ENCODE peak calls at places on chromosomes 7 and 10, in seven cellular contexts. Y, F, U, M, D, S and G are unnamed samples.

GRCh38 chr7:47968852-47969774 is 10.3 kb downstream of the HUS1 start:
- DNase-seq in Y (peak; percentile 50), F (peak; percentile 44), U (no peak), M (peak; percentile 63), D (peak; percentile 16), S (peak; percentile 88), G (peak; percentile 78)

GRCh38 chr7:98107313-98107691 is 640 bp downstream of the LMTK2 start:
- DNase-seq in Y (no peak), F (peak; percentile 11), U (no peak), M (peak; percentile 60), D (peak; percentile 41), S (no peak), G (peak; percentile 34)

GRCh38 chr7:156703209-156703608 is 62.6 kb downstream of the RNF32 start:
- DNase-seq in Y (no peak), F (no peak), U (peak; percentile 17), M (no peak), D (no peak), S (no peak), G (no peak)

GRCh38 chr10:361203-362135 is 226.2 kb downstream of the ZMYND11 start:
- DNase-seq in Y (no peak), F (no peak), U (no peak), M (no peak), D (no peak), S (no peak), G (peak; percentile 2)

GRCh38 chr7:169165-169853 is 23.1 kb upstream of the FAM20C start:
- DNase-seq in Y (no peak), F (no peak), U (no peak), M (no peak), D (no peak), S (no peak), G (no peak)

GRCh38 chr10:67657775-67658174 is 38.2 kb downstream of the CTNNA3 start:
- DNase-seq in Y (no peak), F (no peak), U (no peak), M (no peak), D (no peak), S (no peak), G (peak; percentile 40)

GRCh38 chr10:29157321-29157720 is 131.5 kb upstream of the LYZL1 start:
- DNase-seq in Y (no peak), F (no peak), U (no peak), M (no peak), D (no peak), S (no peak), G (no peak)

GRCh38 chr7:7620644-7621210 is 19.8 kb upstream of the UMAD1 start:
- DNase-seq in Y (no peak), F (no peak), U (no peak), M (no peak), D (no peak), S (no peak), G (no peak)

GRCh38 chr7:25409897-25410635 is 181.8 kb upstream of the NPVF start:
- DNase-seq in Y (no peak), F (no peak), U (no peak), M (no peak), D (no peak), S (no peak), G (no peak)

GRCh38 chr7:23349484-23350157 is 50.5 kb downstream of the MALSU1 start:
- DNase-seq in Y (no peak), F (peak; percentile 79), U (no peak), M (no peak), D (no peak), S (peak; percentile 44), G (peak; percentile 66)

GRCh38 chr10:34504534-34504933 is 310.6 kb downstream of the PARD3 start:
- DNase-seq in Y (no peak), F (peak; percentile 86), U (no peak), M (no peak), D (no peak), S (no peak), G (peak; percentile 44)

GRCh38 chr7:112510032-112510742 is 29.4 kb downstream of the LSMEM1 start:
- DNase-seq in Y (no peak), F (peak; percentile 58), U (no peak), M (no peak), D (no peak), S (no peak), G (no peak)

GRCh38 chr7:25665903-25666670 is 437.8 kb upstream of the NPVF start:
- DNase-seq in Y (no peak), F (no peak), U (no peak), M (no peak), D (no peak), S (no peak), G (no peak)

GRCh38 chr10:88830643-88831277 is 20.9 kb downstream of the ANKRD22 start:
- DNase-seq in Y (no peak), F (no peak), U (no peak), M (no peak), D (no peak), S (no peak), G (no peak)

GRCh38 chr7:32390210-32390609 is 100.0 kb downstream of the LSM5 start:
- DNase-seq in Y (no peak), F (no peak), U (no peak), M (no peak), D (no peak), S (no peak), G (no peak)

GRCh38 chr7:113086431-113086888 is at the start of gene GPR85:
- DNase-seq in Y (peak; percentile 17), F (peak; percentile 59), U (peak; percentile 9), M (peak; percentile 73), D (no peak), S (peak; percentile 70), G (peak; percentile 91)

GRCh38 chr7:80662252-80662651 is 23.8 kb downstream of the CD36 start:
- DNase-seq in Y (no peak), F (no peak), U (no peak), M (no peak), D (no peak), S (no peak), G (no peak)

GRCh38 chr10:91164520-91165065 is 55.9 kb upstream of the PCGF5 start:
- DNase-seq in Y (no peak), F (peak; percentile 41), U (no peak), M (no peak), D (no peak), S (no peak), G (no peak)

GRCh38 chr7:2542011-2542923 is 13.1 kb downstream of the BRAT1 start:
- DNase-seq in Y (peak; percentile 16), F (no peak), U (no peak), M (no peak), D (no peak), S (no peak), G (no peak)

GRCh38 chr10:25666276-25666675 is 267.8 kb upstream of the MYO3A start:
- DNase-seq in Y (no peak), F (no peak), U (no peak), M (no peak), D (no peak), S (no peak), G (peak; percentile 82)

GRCh38 chr10:35690534-35690933 is 48.4 kb upstream of the FZD8 start:
- DNase-seq in Y (no peak), F (peak; percentile 3), U (no peak), M (no peak), D (no peak), S (no peak), G (no peak)

DNA sequence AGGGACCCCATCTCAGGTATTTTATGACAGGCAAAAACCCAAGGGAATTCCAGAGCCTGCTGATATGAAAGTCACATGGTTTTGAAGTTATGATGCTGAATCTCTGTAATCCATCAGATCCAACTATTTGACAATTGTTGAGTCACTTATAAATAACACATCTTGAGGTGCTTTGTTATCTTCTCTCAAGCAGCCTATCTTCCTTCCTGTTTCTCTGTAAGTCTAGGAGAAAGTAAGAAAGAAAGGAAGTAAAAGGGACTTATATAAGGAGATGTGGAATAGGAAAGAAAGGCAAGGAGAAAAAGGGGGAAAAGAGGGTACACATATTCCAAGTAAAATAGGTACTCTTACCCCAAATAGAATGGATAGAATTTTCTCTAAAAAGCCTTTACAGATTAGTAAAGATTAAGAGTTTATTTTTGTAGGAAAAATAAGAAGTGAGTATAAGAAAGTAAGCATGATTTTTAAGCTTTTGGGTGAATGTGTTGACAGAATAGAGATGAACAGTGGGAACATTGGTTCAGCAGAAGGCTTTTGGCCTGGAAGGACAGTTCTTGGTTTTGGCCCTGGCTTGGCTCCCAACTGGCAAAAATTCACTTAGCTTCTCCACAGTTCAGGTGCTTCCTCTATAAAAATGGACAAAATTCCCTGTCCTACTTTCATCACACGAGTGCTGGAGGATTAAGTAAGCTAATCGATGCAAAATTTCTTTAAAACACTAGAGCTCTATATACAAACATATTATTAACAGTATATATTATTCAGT is 39.6 kb upstream of the ANK3 start:
- DNase-seq in Y (peak; percentile 21), F (no peak), U (no peak), M (no peak), D (no peak), S (no peak), G (peak; percentile 34)
- H3K4me3 ChIP-seq in Y (no peak overlapping the region), F (no peak overlapping the region), U (no peak overlapping the region), M (no peak overlapping the region), D (no peak overlapping the region), S (no peak overlapping the region), G (no peak overlapping the region)

GRCh38 chr7:155531686-155532085 is 14.7 kb downstream of the CNPY1 start:
- DNase-seq in Y (no peak), F (peak; percentile 22), U (no peak), M (no peak), D (no peak), S (no peak), G (no peak)
- H3K27me3 ChIP-seq in Y (no peaks in the 10 kb centered on the region), F (peaks cover 17% of the 10 kb centered on the region), U (peaks cover 66% of the 10 kb centered on the region), M (peaks cover 95% of the 10 kb centered on the region), D (peaks cover 24% of the 10 kb centered on the region), S (peaks cover 63% of the 10 kb centered on the region), G (peaks cover 98% of the 10 kb centered on the region)

GRCh38 chr10:50917486-50917885 is 32.1 kb upstream of the A1CF start:
- DNase-seq in Y (no peak), F (peak; percentile 73), U (no peak), M (no peak), D (no peak), S (no peak), G (peak; percentile 69)

GRCh38 chr10:50918529-50918928 is 33.1 kb upstream of the A1CF start:
- DNase-seq in Y (no peak), F (no peak), U (no peak), M (no peak), D (no peak), S (no peak), G (no peak)

GRCh38 chr10:50919010-50919409 is 33.6 kb upstream of the A1CF start:
- DNase-seq in Y (no peak), F (peak; percentile 85), U (no peak), M (no peak), D (no peak), S (no peak), G (peak; percentile 8)
- H3K4me3 ChIP-seq in Y (no peak overlapping the region), F (no peak overlapping the region), U (no peak overlapping the region), M (no peak overlapping the region), D (no peak overlapping the region), S (no peak overlapping the region), G (no peak overlapping the region)

GRCh38 chr7:1385809-1386622 is 73.3 kb downstream of the MICALL2 start:
- DNase-seq in Y (no peak), F (no peak), U (no peak), M (no peak), D (no peak), S (no peak), G (no peak)

GRCh38 chr7:1386623-1387220 is 72.5 kb downstream of the MICALL2 start:
- DNase-seq in Y (no peak), F (no peak), U (no peak), M (no peak), D (no peak), S (no peak), G (no peak)

GRCh38 chr7:1383398-1384112 is 75.7 kb downstream of the MICALL2 start:
- DNase-seq in Y (no peak), F (no peak), U (no peak), M (no peak), D (no peak), S (no peak), G (no peak)

GRCh38 chr7:1384113-1384415 is 75.2 kb downstream of the MICALL2 start:
- DNase-seq in Y (no peak), F (no peak), U (no peak), M (no peak), D (no peak), S (no peak), G (no peak)

GRCh38 chr7:1385086-1385808 is 74.0 kb downstream of the MICALL2 start:
- DNase-seq in Y (no peak), F (no peak), U (no peak), M (no peak), D (no peak), S (no peak), G (no peak)
- H3K27me3 ChIP-seq in Y (no peaks in the 10 kb centered on the region), F (peaks cover 7% of the 10 kb centered on the region), U (peaks cover 39% of the 10 kb centered on the region), M (peaks cover 63% of the 10 kb centered on the region), D (no peaks in the 10 kb centered on the region), S (peaks cover 4% of the 10 kb centered on the region), G (peaks cover 7% of the 10 kb centered on the region)